ENCODE peak calls at places on chromosome 19, in eight cellular contexts. One of them, this sample, is unnamed.

GRCh38 chr19:5268801-5269200 is 71.8 kb downstream of the PTPRS start:
- DNase-seq in CD4-positive, CD25-positive, alpha-beta regulatory T cell: no peak
- DNase-seq in iPS DF 6.9: no peak
- DNase-seq in D341Med: no peak
- DNase-seq in activated CD4-positive, alpha-beta T cell treated with anti-CD3 and anti-CD28 coated beads for 48 hours: no peak
- DNase-seq in mucosa of gallbladder: no peak
- DNase-seq in GM03348: no peak
- DNase-seq in kidney glomerular epithelial cell: no peak
- DNase-seq in this sample: no peak

GRCh38 chr19:40666803-40667438 is 23.5 kb downstream of the NUMBL start:
- DNase-seq in CD4-positive, CD25-positive, alpha-beta regulatory T cell: no peak
- DNase-seq in iPS DF 6.9: no peak
- DNase-seq in D341Med: no peak
- DNase-seq in activated CD4-positive, alpha-beta T cell treated with anti-CD3 and anti-CD28 coated beads for 48 hours: no peak
- DNase-seq in mucosa of gallbladder: no peak
- DNase-seq in GM03348: no peak
- DNase-seq in kidney glomerular epithelial cell: no peak
- DNase-seq in this sample: no peak

GRCh38 chr19:47094557-47095517 is 18.7 kb downstream of the ZC3H4 start:
- DNase-seq in CD4-positive, CD25-positive, alpha-beta regulatory T cell: peak
- DNase-seq in iPS DF 6.9: no peak
- DNase-seq in D341Med: no peak
- DNase-seq in activated CD4-positive, alpha-beta T cell treated with anti-CD3 and anti-CD28 coated beads for 48 hours: peak
- DNase-seq in mucosa of gallbladder: no peak
- DNase-seq in GM03348: no peak
- DNase-seq in kidney glomerular epithelial cell: no peak
- DNase-seq in this sample: no peak

GRCh38 chr19:35395762-35396199 is 24.9 kb downstream of the GPR42 start:
- DNase-seq in CD4-positive, CD25-positive, alpha-beta regulatory T cell: no peak
- DNase-seq in iPS DF 6.9: no peak
- DNase-seq in D341Med: no peak
- DNase-seq in activated CD4-positive, alpha-beta T cell treated with anti-CD3 and anti-CD28 coated beads for 48 hours: no peak
- DNase-seq in mucosa of gallbladder: peak
- DNase-seq in GM03348: peak
- DNase-seq in kidney glomerular epithelial cell: no peak
- DNase-seq in this sample: no peak

GRCh38 chr19:38375748-38376147 is 1.4 kb downstream of the PSMD8 start:
- DNase-seq in CD4-positive, CD25-positive, alpha-beta regulatory T cell: no peak
- DNase-seq in iPS DF 6.9: no peak
- DNase-seq in D341Med: no peak
- DNase-seq in activated CD4-positive, alpha-beta T cell treated with anti-CD3 and anti-CD28 coated beads for 48 hours: no peak
- DNase-seq in mucosa of gallbladder: no peak
- DNase-seq in GM03348: peak
- DNase-seq in kidney glomerular epithelial cell: no peak
- DNase-seq in this sample: no peak

GRCh38 chr19:38683393-38684077 is 36.1 kb downstream of the ACTN4 start:
- DNase-seq in CD4-positive, CD25-positive, alpha-beta regulatory T cell: peak
- DNase-seq in iPS DF 6.9: peak
- DNase-seq in D341Med: no peak
- DNase-seq in activated CD4-positive, alpha-beta T cell treated with anti-CD3 and anti-CD28 coated beads for 48 hours: peak
- DNase-seq in mucosa of gallbladder: peak
- DNase-seq in GM03348: peak
- DNase-seq in kidney glomerular epithelial cell: peak
- DNase-seq in this sample: no peak

GRCh38 chr19:788821-789472 is 8.3 kb upstream of the PTBP1 start:
- DNase-seq in CD4-positive, CD25-positive, alpha-beta regulatory T cell: peak
- DNase-seq in iPS DF 6.9: no peak
- DNase-seq in D341Med: no peak
- DNase-seq in activated CD4-positive, alpha-beta T cell treated with anti-CD3 and anti-CD28 coated beads for 48 hours: no peak
- DNase-seq in mucosa of gallbladder: no peak
- DNase-seq in GM03348: no peak
- DNase-seq in kidney glomerular epithelial cell: no peak
- DNase-seq in this sample: no peak

GRCh38 chr19:46613525-46613924 is 11.4 kb downstream of the PTGIR start:
- DNase-seq in CD4-positive, CD25-positive, alpha-beta regulatory T cell: no peak
- DNase-seq in iPS DF 6.9: no peak
- DNase-seq in D341Med: no peak
- DNase-seq in activated CD4-positive, alpha-beta T cell treated with anti-CD3 and anti-CD28 coated beads for 48 hours: no peak
- DNase-seq in mucosa of gallbladder: no peak
- DNase-seq in GM03348: no peak
- DNase-seq in kidney glomerular epithelial cell: no peak
- DNase-seq in this sample: no peak

GRCh38 chr19:45643927-45644771 is 5.0 kb upstream of the EML2 start:
- DNase-seq in CD4-positive, CD25-positive, alpha-beta regulatory T cell: no peak
- DNase-seq in iPS DF 6.9: no peak
- DNase-seq in D341Med: no peak
- DNase-seq in activated CD4-positive, alpha-beta T cell treated with anti-CD3 and anti-CD28 coated beads for 48 hours: no peak
- DNase-seq in mucosa of gallbladder: no peak
- DNase-seq in GM03348: no peak
- DNase-seq in kidney glomerular epithelial cell: no peak
- DNase-seq in this sample: no peak

GRCh38 chr19:11038511-11038910 is 50.8 kb upstream of the LDLR start:
- DNase-seq in CD4-positive, CD25-positive, alpha-beta regulatory T cell: no peak
- DNase-seq in iPS DF 6.9: no peak
- DNase-seq in D341Med: no peak
- DNase-seq in activated CD4-positive, alpha-beta T cell treated with anti-CD3 and anti-CD28 coated beads for 48 hours: no peak
- DNase-seq in mucosa of gallbladder: no peak
- DNase-seq in GM03348: no peak
- DNase-seq in kidney glomerular epithelial cell: no peak
- DNase-seq in this sample: no peak

GRCh38 chr19:33252971-33253370 is 27.3 kb upstream of the SLC7A10 start:
- DNase-seq in CD4-positive, CD25-positive, alpha-beta regulatory T cell: no peak
- DNase-seq in iPS DF 6.9: no peak
- DNase-seq in D341Med: no peak
- DNase-seq in activated CD4-positive, alpha-beta T cell treated with anti-CD3 and anti-CD28 coated beads for 48 hours: no peak
- DNase-seq in mucosa of gallbladder: no peak
- DNase-seq in GM03348: no peak
- DNase-seq in kidney glomerular epithelial cell: no peak
- DNase-seq in this sample: no peak

GRCh38 chr19:11345122-11345752 is 831 bp downstream of the TMEM205 start:
- DNase-seq in CD4-positive, CD25-positive, alpha-beta regulatory T cell: no peak
- DNase-seq in iPS DF 6.9: no peak
- DNase-seq in D341Med: peak
- DNase-seq in activated CD4-positive, alpha-beta T cell treated with anti-CD3 and anti-CD28 coated beads for 48 hours: no peak
- DNase-seq in mucosa of gallbladder: no peak
- DNase-seq in GM03348: no peak
- DNase-seq in kidney glomerular epithelial cell: no peak
- DNase-seq in this sample: no peak

GRCh38 chr19:44747739-44748425 is 626 bp upstream of the BCL3 start:
- DNase-seq in CD4-positive, CD25-positive, alpha-beta regulatory T cell: no peak
- DNase-seq in iPS DF 6.9: no peak
- DNase-seq in D341Med: peak
- DNase-seq in activated CD4-positive, alpha-beta T cell treated with anti-CD3 and anti-CD28 coated beads for 48 hours: peak
- DNase-seq in mucosa of gallbladder: peak
- DNase-seq in GM03348: peak
- DNase-seq in kidney glomerular epithelial cell: peak
- DNase-seq in this sample: no peak

GRCh38 chr19:4032436-4032835 is 24.9 kb downstream of the PIAS4 start:
- DNase-seq in CD4-positive, CD25-positive, alpha-beta regulatory T cell: no peak
- DNase-seq in iPS DF 6.9: no peak
- DNase-seq in D341Med: no peak
- DNase-seq in activated CD4-positive, alpha-beta T cell treated with anti-CD3 and anti-CD28 coated beads for 48 hours: no peak
- DNase-seq in mucosa of gallbladder: no peak
- DNase-seq in GM03348: no peak
- DNase-seq in kidney glomerular epithelial cell: no peak
- DNase-seq in this sample: no peak